ENCODE peak calls at places on chromosomes 11 and 22, in eight cellular contexts. U is stimulated activated CD4-positive, alpha-beta T cell treated with anti-CD3 and anti-CD28 coated beads, Interleukin-1b, Interleukin-23, amount 100 ng/mL, for 1 hour; T is neural crest cell; Z is endothelial cell; W is hypothalamus; S is NAMALWA; F is CD4-positive, alpha-beta T cell; A is AG08395. H is an unnamed sample.

GRCh38 chr11:121437686-121438078 is 14.4 kb upstream of the SORL1 start:
- DNase-seq in U (no peak), T (no peak), Z (no peak), W (no peak), S (no peak), F (no peak), A (no peak), H (no peak)

GRCh38 chr22:30045901-30046715 is 34.2 kb upstream of the HORMAD2 start:
- DNase-seq in U (no peak), T (no peak), Z (no peak), W (no peak), S (no peak), F (no peak), A (no peak), H (no peak)

GRCh38 chr11:76802621-76803020 is 19.5 kb downstream of the TSKU start:
- DNase-seq in U (no peak), T (no peak), Z (no peak), W (no peak), S (no peak), F (no peak), A (no peak), H (no peak)

GRCh38 chr22:26429458-26430238 is 588 bp downstream of the ASPHD2 start:
- DNase-seq in U (no peak), T (no peak), Z (no peak), W (no peak), S (no peak), F (no peak), A (no peak), H (peak; percentile 46)

GRCh38 chr22:28151241-28151640 is 232.2 kb upstream of the PITPNB start:
- DNase-seq in U (no peak), T (no peak), Z (no peak), W (no peak), S (no peak), F (no peak), A (no peak), H (no peak)

GRCh38 chr11:111923351-111923788 is 4.7 kb downstream of the C11orf52 start:
- DNase-seq in U (no peak), T (no peak), Z (no peak), W (no peak), S (no peak), F (no peak), A (peak; percentile 35), H (no peak)

GRCh38 chr11:5737091-5737490 is 843 bp downstream of the OR56B1 start:
- DNase-seq in U (no peak), T (no peak), Z (no peak), W (no peak), S (no peak), F (no peak), A (no peak), H (no peak)

GRCh38 chr11:131198161-131198560 is 172.3 kb upstream of the NTM start:
- DNase-seq in U (no peak), T (no peak), Z (no peak), W (no peak), S (no peak), F (no peak), A (no peak), H (no peak)

GRCh38 chr22:50101870-50102565 is 12.2 kb downstream of the MOV10L1 start:
- DNase-seq in U (no peak), T (no peak), Z (no peak), W (no peak), S (peak; percentile 19), F (no peak), A (no peak), H (no peak)

GRCh38 chr11:12777208-12777874 is 103.1 kb downstream of the TEAD1 start:
- DNase-seq in U (no peak), T (no peak), Z (no peak), W (no peak), S (no peak), F (no peak), A (peak; percentile 47), H (no peak)

GRCh38 chr22:39284142-39284980 is 35.1 kb downstream of the RPL3 start:
- DNase-seq in U (no peak), T (no peak), Z (no peak), W (no peak), S (no peak), F (no peak), A (no peak), H (no peak)

GRCh38 chr11:45100338-45100737 is 46.1 kb upstream of the PRDM11 start:
- DNase-seq in U (no peak), T (no peak), Z (no peak), W (no peak), S (peak; percentile 85), F (no peak), A (peak; percentile 41), H (no peak)

GRCh38 chr11:117020873-117021564 is 77.2 kb downstream of the SIK3 start:
- DNase-seq in U (no peak), T (no peak), Z (no peak), W (no peak), S (no peak), F (no peak), A (no peak), H (peak; percentile 46)

GRCh38 chr11:24731554-24731953 is 234.7 kb downstream of the LUZP2 start:
- DNase-seq in U (no peak), T (no peak), Z (no peak), W (no peak), S (no peak), F (no peak), A (no peak), H (no peak)

H was measured in B cell.